ENCODE peak calls at places on chromosomes 4 and X, in ten cellular contexts. F is GM23248; I is sigmoid colon; Z is lower lobe of right lung; K is CD4-positive, alpha-beta memory T cell; O is right atrium auricular region; S is breast epithelium; Q is Caco-2; N is Peyer's patch; V is ovary. Y is an unnamed sample.

GRCh38 chr4:116055857-116056827 is 942.7 kb upstream of the NDST4 start:
- DNase-seq in F (peak; percentile 34), I (no peak), Z (no peak), K (no peak), O (no peak), S (no peak), Q (no peak), N (no peak), V (no peak), Y (no peak)

GRCh38 chrX:6557690-6558089 is 22.8 kb upstream of the VCX3A start:
- DNase-seq in F (no peak), I (no peak), Z (no peak), K (no peak), O (no peak), S (no peak), Q (no peak), N (no peak), V (no peak), Y (no peak)

GRCh38 chrX:1589356-1590130 is 1.9 kb upstream of the AKAP17A start:
- DNase-seq in F (no peak), I (no peak), Z (no peak), K (no peak), O (peak; percentile 13), S (no peak), Q (no peak), N (no peak), V (no peak), Y (no peak)

GRCh38 chr4:95637047-95637600 is 88.4 kb upstream of the UNC5C start:
- DNase-seq in F (no peak), I (no peak), Z (no peak), K (no peak), O (no peak), S (no peak), Q (no peak), N (no peak), V (no peak), Y (no peak)

GRCh38 chr4:142660728-142661127 is 185.4 kb downstream of the INPP4B start:
- DNase-seq in F (no peak), I (no peak), Z (no peak), K (no peak), O (no peak), S (no peak), Q (no peak), N (no peak), V (no peak), Y (no peak)

GRCh38 chrX:14963447-14964236 is 90.4 kb downstream of the MOSPD2 start:
- DNase-seq in F (peak; percentile 53), I (no peak), Z (no peak), K (no peak), O (no peak), S (no peak), Q (no peak), N (no peak), V (no peak), Y (no peak)

GRCh38 chr4:75370582-75370981 is 143.6 kb downstream of the RCHY1 start:
- DNase-seq in F (no peak), I (no peak), Z (no peak), K (no peak), O (no peak), S (no peak), Q (no peak), N (no peak), V (no peak), Y (no peak)

GRCh38 chrX:69178592-69178991 is 13.3 kb upstream of the PJA1 start:
- DNase-seq in F (no peak), I (no peak), Z (no peak), K (no peak), O (peak; percentile 1), S (no peak), Q (no peak), N (no peak), V (no peak), Y (no peak)

GRCh38 chr4:152033621-152034020 is 272.8 kb upstream of the GATB start:
- DNase-seq in F (peak; percentile 44), I (no peak), Z (no peak), K (no peak), O (no peak), S (no peak), Q (no peak), N (no peak), V (no peak), Y (no peak)

GRCh38 chrX:44071070-44071645 is 98.0 kb upstream of the NDP start:
- DNase-seq in F (peak; percentile 1), I (no peak), Z (no peak), K (no peak), O (no peak), S (no peak), Q (no peak), N (no peak), V (no peak), Y (no peak)

GRCh38 chr4:182897601-182898478 is 19.3 kb downstream of the DCTD start:
- DNase-seq in F (no peak), I (no peak), Z (peak; percentile 71), K (no peak), O (no peak), S (no peak), Q (no peak), N (no peak), V (no peak), Y (no peak)

GRCh38 chr4:14404730-14405129 is 597.6 kb upstream of the CPEB2 start:
- DNase-seq in F (no peak), I (no peak), Z (no peak), K (no peak), O (no peak), S (no peak), Q (no peak), N (no peak), V (no peak), Y (no peak)

GRCh38 chr4:3648731-3649130 is 116.5 kb upstream of the LRPAP1 start:
- DNase-seq in F (no peak), I (no peak), Z (no peak), K (no peak), O (no peak), S (no peak), Q (no peak), N (no peak), V (no peak), Y (no peak)

GRCh38 chrX:13863326-13863725 is 46.4 kb upstream of the GPM6B start:
- DNase-seq in F (no peak), I (no peak), Z (no peak), K (no peak), O (no peak), S (no peak), Q (no peak), N (no peak), V (no peak), Y (no peak)

GRCh38 chr4:137203601-137204000 is 328.7 kb downstream of the PCDH18 start:
- DNase-seq in F (peak; percentile 76), I (no peak), Z (no peak), K (no peak), O (no peak), S (no peak), Q (no peak), N (no peak), V (no peak), Y (no peak)

GRCh38 chr4:110361921-110362320 is 114.0 kb upstream of the ENPEP start:
- DNase-seq in F (peak; percentile 29), I (no peak), Z (no peak), K (no peak), O (no peak), S (no peak), Q (no peak), N (no peak), V (no peak), Y (no peak)

GRCh38 chr4:187235456-187236170 is 512.0 kb upstream of the FAT1 start:
- DNase-seq in F (no peak), I (no peak), Z (no peak), K (no peak), O (no peak), S (peak; percentile 59), Q (no peak), N (no peak), V (no peak), Y (no peak)

GRCh38 chr4:169620846-169621228 is 459 bp downstream of the CLCN3 start:
- DNase-seq in F (peak; percentile 57), I (no peak), Z (no peak), K (no peak), O (no peak), S (no peak), Q (no peak), N (peak; percentile 56), V (no peak), Y (no peak)

GRCh38 chr4:12116009-12116542 is 687.4 kb upstream of the HS3ST1 start:
- DNase-seq in F (no peak), I (no peak), Z (no peak), K (no peak), O (no peak), S (no peak), Q (peak; percentile 34), N (no peak), V (no peak), Y (no peak)

DNA sequence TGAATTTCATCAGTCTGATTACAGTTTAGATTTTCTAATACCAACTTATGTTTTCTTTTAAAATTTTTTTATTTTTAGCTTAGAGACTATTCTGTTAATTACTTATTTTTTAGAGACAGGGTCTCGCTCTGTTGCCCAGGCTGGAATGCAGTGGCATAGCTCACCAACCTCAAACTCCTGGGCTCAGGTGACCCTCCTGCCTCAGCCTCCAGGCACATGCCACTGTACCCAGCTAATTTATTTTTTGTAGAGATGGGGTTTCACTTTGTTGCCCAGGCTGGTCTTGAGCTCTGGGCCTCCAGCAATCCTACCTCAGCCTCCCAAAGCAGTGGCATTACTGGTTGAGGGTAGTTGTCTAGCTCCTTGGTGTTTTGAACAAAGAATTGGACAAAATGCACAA is 102.0 kb downstream of the KLHL8 start:
- DNase-seq in F (no peak), I (no peak), Z (no peak), K (no peak), O (no peak), S (no peak), Q (no peak), N (no peak), V (no peak), Y (no peak)
- H3K36me3 ChIP-seq in F (peaks cover 13% of the 10 kb centered on the region), I (peaks cover 29% of the 10 kb centered on the region), Z (peaks cover 69% of the 10 kb centered on the region), K (peaks cover 31% of the 10 kb centered on the region), O (peaks cover 26% of the 10 kb centered on the region), S (peaks cover 17% of the 10 kb centered on the region), Q (peaks cover 4% of the 10 kb centered on the region), N (peaks cover 55% of the 10 kb centered on the region), V (no peaks in the 10 kb centered on the region), Y (peaks cover 56% of the 10 kb centered on the region)

GRCh38 chr4:30720656-30721352 is 635 bp downstream of the PCDH7 start:
- DNase-seq in F (peak; percentile 53), I (peak; percentile 73), Z (no peak), K (no peak), O (no peak), S (no peak), Q (peak; percentile 40), N (no peak), V (peak; percentile 24), Y (peak; percentile 25)
- H3K4me3 ChIP-seq in F (peak overlapping the region; percentile 72), I (peak overlapping the region; percentile 92), Z (peak overlapping the region; percentile 60), K (no peak overlapping the region), O (peak overlapping the region; percentile 34), S (peak overlapping the region; percentile 53), Q (peak overlapping the region; percentile 58), N (peak overlapping the region; percentile 53), V (peak overlapping the region; percentile 57), Y (peak overlapping the region; percentile 77)

GRCh38 chr4:184778325-184778724 is 44.4 kb upstream of the CENPU start:
- DNase-seq in F (no peak), I (no peak), Z (no peak), K (no peak), O (no peak), S (no peak), Q (no peak), N (no peak), V (no peak), Y (no peak)
- H3K36me3 ChIP-seq in F (peaks cover 3% of the 10 kb centered on the region), I (no peaks in the 10 kb centered on the region), Z (peaks cover 76% of the 10 kb centered on the region), K (peaks cover under 1% of the 10 kb centered on the region), O (peaks cover 66% of the 10 kb centered on the region), S (no peaks in the 10 kb centered on the region), Q (no peaks in the 10 kb centered on the region), N (peaks cover 1% of the 10 kb centered on the region), V (no peaks in the 10 kb centered on the region), Y (peaks cover 86% of the 10 kb centered on the region)

GRCh38 chr4:106318511-106318910 is 2.2 kb downstream of the AIMP1 start:
- DNase-seq in F (no peak), I (no peak), Z (no peak), K (no peak), O (no peak), S (no peak), Q (no peak), N (no peak), V (no peak), Y (no peak)
- H3K4me3 ChIP-seq in F (peak overlapping the region; percentile 93), I (no peak overlapping the region), Z (no peak overlapping the region), K (no peak overlapping the region), O (no peak overlapping the region), S (no peak overlapping the region), Q (peak overlapping the region; percentile 75), N (no peak overlapping the region), V (no peak overlapping the region), Y (no peak overlapping the region)

Y was measured in left ventricle myocardium inferior.